ENCODE peak calls at places on chromosomes 2 and 18, in six cellular contexts. One of them, this sample, is unnamed. For H3K27me3 and H3K4me1, the result is how much of the 10 kb centered on the place peaks cover.

GRCh38 chr2:26284132-26284531 is 39.4 kb downstream of the HADHB start:
- DNase-seq in mesenchymal stem cell: no peak
- DNase-seq in SK-N-SH: no peak
- DNase-seq in esophagus squamous epithelium: no peak
- DNase-seq in upper lobe of right lung: no peak
- DNase-seq in stomach: no peak
- DNase-seq in this sample: peak

GRCh38 chr2:35035883-35036282 is 1319.7 kb upstream of the CRIM1 start:
- DNase-seq in stomach: no peak
- DNase-seq in SK-N-SH: peak
- DNase-seq in upper lobe of right lung: no peak
- DNase-seq in mesenchymal stem cell: no peak
- DNase-seq in esophagus squamous epithelium: no peak
- DNase-seq in this sample: peak

GRCh38 chr2:29114514-29114840 is 738 bp upstream of the CLIP4 start:
- DNase-seq in SK-N-SH: peak
- DNase-seq in esophagus squamous epithelium: no peak
- DNase-seq in mesenchymal stem cell: no peak
- DNase-seq in stomach: no peak
- DNase-seq in upper lobe of right lung: no peak
- DNase-seq in this sample: no peak

GRCh38 chr18:60331890-60332289 is 40.7 kb downstream of the MC4R start:
- DNase-seq in upper lobe of right lung: no peak
- DNase-seq in mesenchymal stem cell: no peak
- DNase-seq in esophagus squamous epithelium: no peak
- DNase-seq in SK-N-SH: no peak
- DNase-seq in stomach: no peak
- DNase-seq in this sample: no peak

GRCh38 chr18:961644-962355 is 57.1 kb downstream of the ADCYAP1 start:
- DNase-seq in mesenchymal stem cell: peak
- DNase-seq in stomach: no peak
- DNase-seq in upper lobe of right lung: no peak
- DNase-seq in SK-N-SH: peak
- DNase-seq in esophagus squamous epithelium: no peak
- DNase-seq in this sample: no peak

GRCh38 chr2:242010567-242011513 is 141.3 kb downstream of the RTP5 start:
- DNase-seq in upper lobe of right lung: no peak
- DNase-seq in SK-N-SH: peak
- DNase-seq in stomach: no peak
- DNase-seq in mesenchymal stem cell: no peak
- DNase-seq in esophagus squamous epithelium: no peak
- DNase-seq in this sample: peak

GRCh38 chr2:68292108-68292710 is 27.5 kb downstream of the CNRIP1 start:
- DNase-seq in SK-N-SH: peak
- DNase-seq in upper lobe of right lung: no peak
- DNase-seq in stomach: no peak
- DNase-seq in esophagus squamous epithelium: no peak
- DNase-seq in mesenchymal stem cell: peak
- DNase-seq in this sample: peak

GRCh38 chr2:133417410-133417809 is 150.9 kb downstream of the NCKAP5 start:
- DNase-seq in SK-N-SH: no peak
- DNase-seq in esophagus squamous epithelium: no peak
- DNase-seq in stomach: no peak
- DNase-seq in upper lobe of right lung: no peak
- DNase-seq in mesenchymal stem cell: no peak
- DNase-seq in this sample: no peak

GRCh38 chr2:235951980-235952379 is 216.2 kb downstream of the GBX2 start:
- DNase-seq in stomach: no peak
- DNase-seq in upper lobe of right lung: no peak
- DNase-seq in mesenchymal stem cell: no peak
- DNase-seq in SK-N-SH: no peak
- DNase-seq in esophagus squamous epithelium: no peak
- DNase-seq in this sample: peak

GRCh38 chr2:41496908-41497307 is 550.9 kb upstream of the PKDCC start:
- DNase-seq in esophagus squamous epithelium: no peak
- DNase-seq in stomach: no peak
- DNase-seq in upper lobe of right lung: no peak
- DNase-seq in SK-N-SH: no peak
- DNase-seq in mesenchymal stem cell: no peak
- DNase-seq in this sample: no peak

GRCh38 chr2:169095631-169096105 is 26.3 kb downstream of the DHRS9 start:
- DNase-seq in upper lobe of right lung: no peak
- DNase-seq in SK-N-SH: no peak
- DNase-seq in stomach: no peak
- DNase-seq in esophagus squamous epithelium: no peak
- DNase-seq in mesenchymal stem cell: peak
- DNase-seq in this sample: peak

GRCh38 chr18:35390956-35391695 is 14.0 kb upstream of the ZNF396 start:
- DNase-seq in stomach: no peak
- DNase-seq in upper lobe of right lung: no peak
- DNase-seq in esophagus squamous epithelium: no peak
- DNase-seq in mesenchymal stem cell: no peak
- DNase-seq in SK-N-SH: no peak
- DNase-seq in this sample: no peak

GRCh38 chr2:20609349-20609994 is 41.4 kb downstream of the HS1BP3 start:
- DNase-seq in esophagus squamous epithelium: no peak
- DNase-seq in stomach: no peak
- DNase-seq in upper lobe of right lung: peak
- DNase-seq in SK-N-SH: no peak
- DNase-seq in mesenchymal stem cell: peak
- DNase-seq in this sample: no peak

GRCh38 chr2:155256803-155257202 is 558.3 kb downstream of the KCNJ3 start:
- DNase-seq in esophagus squamous epithelium: no peak
- DNase-seq in upper lobe of right lung: peak
- DNase-seq in mesenchymal stem cell: no peak
- DNase-seq in SK-N-SH: no peak
- DNase-seq in stomach: no peak
- DNase-seq in this sample: no peak

GRCh38 chr18:10197097-10197496 is 257.3 kb upstream of the APCDD1 start:
- DNase-seq in esophagus squamous epithelium: no peak
- DNase-seq in stomach: no peak
- DNase-seq in SK-N-SH: no peak
- DNase-seq in mesenchymal stem cell: no peak
- DNase-seq in upper lobe of right lung: peak
- DNase-seq in this sample: no peak

GRCh38 chr2:10235099-10235908 is 67.4 kb upstream of the HPCAL1 start:
- DNase-seq in mesenchymal stem cell: no peak
- DNase-seq in upper lobe of right lung: peak
- DNase-seq in stomach: no peak
- DNase-seq in esophagus squamous epithelium: no peak
- DNase-seq in SK-N-SH: no peak
- DNase-seq in this sample: no peak

GRCh38 chr2:14642499-14642898 is 10.0 kb downstream of the LRATD1 start:
- DNase-seq in SK-N-SH: no peak
- DNase-seq in mesenchymal stem cell: no peak
- DNase-seq in upper lobe of right lung: no peak
- DNase-seq in stomach: no peak
- DNase-seq in esophagus squamous epithelium: no peak
- DNase-seq in this sample: no peak

GRCh38 chr2:191041418-191042161 is 27.6 kb upstream of the STAT1 start:
- DNase-seq in upper lobe of right lung: peak
- DNase-seq in esophagus squamous epithelium: no peak
- DNase-seq in stomach: no peak
- DNase-seq in mesenchymal stem cell: peak
- DNase-seq in SK-N-SH: no peak
- DNase-seq in this sample: peak

GRCh38 chr18:21307578-21307977 is 65.5 kb downstream of the GREB1L start:
- DNase-seq in esophagus squamous epithelium: no peak
- DNase-seq in stomach: no peak
- DNase-seq in upper lobe of right lung: no peak
- DNase-seq in mesenchymal stem cell: no peak
- DNase-seq in SK-N-SH: no peak
- DNase-seq in this sample: no peak

GRCh38 chr18:58612239-58613055 is 16.4 kb downstream of the ALPK2 start:
- DNase-seq in esophagus squamous epithelium: no peak
- DNase-seq in upper lobe of right lung: no peak
- DNase-seq in stomach: no peak
- DNase-seq in SK-N-SH: no peak
- DNase-seq in mesenchymal stem cell: no peak
- DNase-seq in this sample: peak

GRCh38 chr2:9803023-9803805 is 40.1 kb upstream of the TAF1B start:
- DNase-seq in SK-N-SH: no peak
- DNase-seq in esophagus squamous epithelium: no peak
- DNase-seq in mesenchymal stem cell: peak
- DNase-seq in upper lobe of right lung: no peak
- DNase-seq in stomach: no peak
- DNase-seq in this sample: peak

GRCh38 chr18:68893396-68893795 is 95.5 kb downstream of the CCDC102B start:
- DNase-seq in SK-N-SH: no peak
- DNase-seq in esophagus squamous epithelium: no peak
- DNase-seq in mesenchymal stem cell: peak
- DNase-seq in upper lobe of right lung: no peak
- DNase-seq in stomach: no peak
- DNase-seq in this sample: no peak

GRCh38 chr2:13666582-13667414 is 950.1 kb downstream of the TRIB2 start:
- DNase-seq in stomach: no peak
- DNase-seq in SK-N-SH: no peak
- DNase-seq in esophagus squamous epithelium: no peak
- DNase-seq in upper lobe of right lung: no peak
- DNase-seq in mesenchymal stem cell: no peak
- DNase-seq in this sample: no peak

GRCh38 chr2:24429711-24430110 is 61.3 kb upstream of the NCOA1 start:
- DNase-seq in esophagus squamous epithelium: no peak
- DNase-seq in stomach: no peak
- DNase-seq in upper lobe of right lung: no peak
- DNase-seq in SK-N-SH: no peak
- DNase-seq in mesenchymal stem cell: peak
- DNase-seq in this sample: no peak

GRCh38 chr18:33906046-33906445 is 318.7 kb downstream of the NOL4 start:
- DNase-seq in stomach: no peak
- DNase-seq in SK-N-SH: no peak
- DNase-seq in mesenchymal stem cell: no peak
- DNase-seq in upper lobe of right lung: no peak
- DNase-seq in esophagus squamous epithelium: no peak
- DNase-seq in this sample: no peak

DNA sequence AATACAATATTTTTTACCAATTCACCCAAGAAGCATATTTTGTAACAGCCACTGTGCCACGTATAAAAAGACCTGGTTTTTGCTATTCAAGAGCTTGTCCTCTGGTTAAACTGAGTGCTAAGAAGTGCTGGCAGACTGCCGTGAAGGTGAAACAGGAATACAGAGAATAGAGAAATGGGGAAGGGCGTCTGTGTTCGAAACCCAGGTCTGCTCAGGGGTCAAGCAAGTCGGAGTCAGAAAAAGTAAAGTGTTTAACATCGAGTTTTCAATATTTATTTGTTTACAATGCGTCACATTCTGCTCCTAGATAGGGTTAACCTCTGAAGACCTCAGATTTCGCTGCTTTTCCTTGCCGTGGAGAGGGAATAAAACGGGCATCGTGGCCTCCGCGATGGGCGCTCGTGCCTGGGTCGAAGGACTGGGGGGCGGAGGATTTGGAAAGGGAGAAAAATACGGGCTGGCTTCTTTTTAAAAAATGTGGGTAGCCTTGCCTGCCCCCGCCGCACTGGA is 1.2 kb upstream of the SNTG2 start:
- DNase-seq in mesenchymal stem cell: no peak
- DNase-seq in esophagus squamous epithelium: no peak
- DNase-seq in upper lobe of right lung: no peak
- DNase-seq in SK-N-SH: no peak
- DNase-seq in stomach: no peak
- DNase-seq in this sample: no peak
- H3K27me3 ChIP-seq in mesenchymal stem cell: half or more
- H3K27me3 ChIP-seq in esophagus squamous epithelium: half or more
- H3K27me3 ChIP-seq in upper lobe of right lung: half or more
- H3K27me3 ChIP-seq in SK-N-SH: under half
- H3K27me3 ChIP-seq in stomach: under half
- H3K27me3 ChIP-seq in this sample: under half

GRCh38 chr18:50094221-50094773 is 100.7 kb downstream of the MYO5B start:
- DNase-seq in mesenchymal stem cell: no peak
- DNase-seq in upper lobe of right lung: no peak
- DNase-seq in esophagus squamous epithelium: no peak
- DNase-seq in stomach: no peak
- DNase-seq in SK-N-SH: no peak
- DNase-seq in this sample: no peak

GRCh38 chr18:50090370-50091312 is 104.3 kb downstream of the MYO5B start:
- DNase-seq in esophagus squamous epithelium: no peak
- DNase-seq in SK-N-SH: no peak
- DNase-seq in stomach: no peak
- DNase-seq in mesenchymal stem cell: no peak
- DNase-seq in upper lobe of right lung: no peak
- DNase-seq in this sample: no peak

GRCh38 chr18:50092250-50092780 is 102.6 kb downstream of the MYO5B start:
- DNase-seq in stomach: no peak
- DNase-seq in mesenchymal stem cell: no peak
- DNase-seq in esophagus squamous epithelium: no peak
- DNase-seq in upper lobe of right lung: no peak
- DNase-seq in SK-N-SH: no peak
- DNase-seq in this sample: no peak

GRCh38 chr18:50091495-50092249 is 103.3 kb downstream of the MYO5B start:
- DNase-seq in esophagus squamous epithelium: no peak
- DNase-seq in mesenchymal stem cell: no peak
- DNase-seq in stomach: no peak
- DNase-seq in SK-N-SH: no peak
- DNase-seq in upper lobe of right lung: no peak
- DNase-seq in this sample: no peak

GRCh38 chr18:50093366-50093765 is 101.6 kb downstream of the MYO5B start:
- DNase-seq in stomach: no peak
- DNase-seq in SK-N-SH: no peak
- DNase-seq in upper lobe of right lung: no peak
- DNase-seq in mesenchymal stem cell: no peak
- DNase-seq in esophagus squamous epithelium: no peak
- DNase-seq in this sample: no peak
- H3K4me1 ChIP-seq in stomach: under half
- H3K4me1 ChIP-seq in SK-N-SH: under half
- H3K4me1 ChIP-seq in upper lobe of right lung: under half
- H3K4me1 ChIP-seq in mesenchymal stem cell: under half
- H3K4me1 ChIP-seq in esophagus squamous epithelium: under half
- H3K4me1 ChIP-seq in this sample: under half

DNA sequence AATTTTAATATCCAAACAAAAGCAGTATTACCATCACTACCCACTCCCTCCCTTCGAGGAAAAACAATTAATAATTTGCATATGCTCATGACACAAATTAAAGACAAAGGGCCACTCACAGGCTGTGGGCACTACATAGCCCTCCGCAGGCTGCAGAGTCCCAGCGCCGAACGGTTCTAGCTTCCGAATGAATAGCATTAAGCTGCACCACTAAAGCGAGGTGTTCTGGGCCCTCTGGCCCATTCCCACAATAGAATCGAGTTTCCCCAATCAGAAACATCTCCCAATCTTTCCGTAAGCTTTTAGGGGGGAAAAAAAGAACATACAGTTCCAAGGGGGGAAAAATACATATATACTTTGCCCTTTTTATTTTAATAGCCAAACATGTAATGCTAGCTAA is 14.5 kb upstream of the SIX3 start:
- DNase-seq in esophagus squamous epithelium: no peak
- DNase-seq in stomach: no peak
- DNase-seq in SK-N-SH: no peak
- DNase-seq in mesenchymal stem cell: no peak
- DNase-seq in upper lobe of right lung: no peak
- DNase-seq in this sample: no peak
- H3K27me3 ChIP-seq in esophagus squamous epithelium: half or more
- H3K27me3 ChIP-seq in stomach: under half
- H3K27me3 ChIP-seq in SK-N-SH: under half
- H3K27me3 ChIP-seq in mesenchymal stem cell: half or more
- H3K27me3 ChIP-seq in upper lobe of right lung: half or more
- H3K27me3 ChIP-seq in this sample: half or more

GRCh38 chr2:173034143-173034542 is 41.5 kb upstream of the MAP3K20 start:
- DNase-seq in esophagus squamous epithelium: no peak
- DNase-seq in stomach: no peak
- DNase-seq in mesenchymal stem cell: no peak
- DNase-seq in upper lobe of right lung: no peak
- DNase-seq in SK-N-SH: no peak
- DNase-seq in this sample: no peak
- H3K4me1 ChIP-seq in esophagus squamous epithelium: under half
- H3K4me1 ChIP-seq in stomach: under half
- H3K4me1 ChIP-seq in mesenchymal stem cell: under half
- H3K4me1 ChIP-seq in upper lobe of right lung: under half
- H3K4me1 ChIP-seq in SK-N-SH: under half
- H3K4me1 ChIP-seq in this sample: under half

GRCh38 chr18:41206341-41206740 is 748.7 kb upstream of the PIK3C3 start:
- DNase-seq in esophagus squamous epithelium: no peak
- DNase-seq in SK-N-SH: no peak
- DNase-seq in upper lobe of right lung: no peak
- DNase-seq in stomach: no peak
- DNase-seq in mesenchymal stem cell: no peak
- DNase-seq in this sample: no peak
- H3K27me3 ChIP-seq in esophagus squamous epithelium: under half
- H3K27me3 ChIP-seq in SK-N-SH: under half
- H3K27me3 ChIP-seq in upper lobe of right lung: under half
- H3K27me3 ChIP-seq in stomach: under half
- H3K27me3 ChIP-seq in mesenchymal stem cell: under half
- H3K27me3 ChIP-seq in this sample: under half

This sample was measured in foreskin keratinocyte.